ENCODE peak calls at places on chromosomes 1 and 21, in ten cellular contexts. F is H7; E is sciatic nerve; T is dorsolateral prefrontal cortex; Q is RPMI8226; B is Daoy; X is midbrain; O is CD4-positive, alpha-beta T cell; Z is RPMI7951; U is heart right ventricle. R is an unnamed sample.

GRCh38 chr1:152034324-152034653 is 2.5 kb downstream of the S100A11 start:
- DNase-seq in F (no peak), E (no peak), T (no peak), Q (no peak), B (no peak), X (no peak), O (no peak), Z (no peak), U (no peak), R (no peak)

GRCh38 chr1:243216741-243217140 is 38.3 kb downstream of the CEP170 start:
- DNase-seq in F (no peak), E (no peak), T (no peak), Q (no peak), B (no peak), X (no peak), O (no peak), Z (no peak), U (no peak), R (no peak)

GRCh38 chr1:199184180-199184579 is 545.3 kb downstream of the PTPRC start:
- DNase-seq in F (no peak), E (no peak), T (no peak), Q (no peak), B (no peak), X (no peak), O (no peak), Z (no peak), U (no peak), R (no peak)

GRCh38 chr1:211613108-211613947 is 34.4 kb upstream of the SLC30A1 start:
- DNase-seq in F (no peak), E (peak), T (peak), Q (peak), B (peak), X (peak), O (no peak), Z (peak), U (peak), R (peak)

GRCh38 chr1:201377611-201378092 is at the start of gene TNNT2:
- DNase-seq in F (no peak), E (no peak), T (peak), Q (no peak), B (no peak), X (no peak), O (no peak), Z (no peak), U (peak), R (peak)

GRCh38 chr1:174314433-174314832 is 133.3 kb upstream of the GPR52 start:
- DNase-seq in F (no peak), E (no peak), T (no peak), Q (no peak), B (no peak), X (no peak), O (no peak), Z (no peak), U (no peak), R (no peak)

GRCh38 chr1:89311757-89312156 is 39.1 kb upstream of the GBP5 start:
- DNase-seq in F (no peak), E (no peak), T (no peak), Q (no peak), B (peak), X (no peak), O (no peak), Z (peak), U (peak), R (peak)

GRCh38 chr1:206960676-206961386 is 9.4 kb downstream of the FCAMR start:
- DNase-seq in F (no peak), E (no peak), T (no peak), Q (no peak), B (no peak), X (no peak), O (no peak), Z (no peak), U (no peak), R (no peak)

GRCh38 chr1:16367968-16368910 is 1.2 kb downstream of the SZRD1 start:
- DNase-seq in F (peak), E (no peak), T (no peak), Q (peak), B (peak), X (no peak), O (no peak), Z (peak), U (no peak), R (no peak)

GRCh38 chr1:204348722-204349121 is 11.0 kb downstream of the PLEKHA6 start:
- DNase-seq in F (peak), E (peak), T (no peak), Q (no peak), B (peak), X (no peak), O (no peak), Z (peak), U (peak), R (peak)

GRCh38 chr1:113660053-113660452 is 99.2 kb downstream of the PHTF1 start:
- DNase-seq in F (no peak), E (no peak), T (no peak), Q (no peak), B (no peak), X (peak), O (no peak), Z (peak), U (no peak), R (no peak)

GRCh38 chr1:75170006-75170405 is 35.8 kb downstream of the LHX8 start:
- DNase-seq in F (no peak), E (no peak), T (no peak), Q (no peak), B (no peak), X (no peak), O (no peak), Z (no peak), U (no peak), R (no peak)

GRCh38 chr1:44217809-44218410 is 4.6 kb downstream of the DMAP1 start:
- DNase-seq in F (peak), E (peak), T (peak), Q (peak), B (peak), X (peak), O (peak), Z (peak), U (peak), R (peak)

GRCh38 chr1:228463559-228464455 is 23.4 kb upstream of the RNF187 start:
- DNase-seq in F (peak), E (peak), T (no peak), Q (peak), B (peak), X (no peak), O (no peak), Z (peak), U (no peak), R (no peak)

GRCh38 chr1:78619803-78620579 is at the start of gene IFI44L:
- DNase-seq in F (no peak), E (peak), T (no peak), Q (peak), B (peak), X (peak), O (peak), Z (peak), U (peak), R (peak)

GRCh38 chr1:173195596-173196088 is 11.5 kb downstream of the TNFSF4 start:
- DNase-seq in F (no peak), E (no peak), T (no peak), Q (peak), B (no peak), X (no peak), O (no peak), Z (no peak), U (no peak), R (no peak)

GRCh38 chr1:20494609-20495311 is 8.8 kb upstream of the CAMK2N1 start:
- DNase-seq in F (no peak), E (no peak), T (no peak), Q (no peak), B (peak), X (no peak), O (no peak), Z (peak), U (no peak), R (no peak)

GRCh38 chr1:246107516-246108277 is 399.4 kb downstream of the SMYD3 start:
- DNase-seq in F (peak), E (no peak), T (no peak), Q (no peak), B (peak), X (no peak), O (no peak), Z (peak), U (no peak), R (no peak)

GRCh38 chr1:173868266-173869107 is at the start of gene ZBTB37:
- DNase-seq in F (peak), E (peak), T (no peak), Q (peak), B (peak), X (peak), O (peak), Z (no peak), U (peak), R (peak)

GRCh38 chr1:223153177-223154119 is 10.4 kb upstream of the TLR5 start:
- DNase-seq in F (no peak), E (no peak), T (no peak), Q (no peak), B (peak), X (no peak), O (no peak), Z (peak), U (peak), R (peak)

GRCh38 chr1:115114308-115114707 is 25.0 kb upstream of the TSPAN2 start:
- DNase-seq in F (no peak), E (no peak), T (no peak), Q (peak), B (peak), X (no peak), O (no peak), Z (peak), U (no peak), R (no peak)

GRCh38 chr21:36210779-36211659 is 54.4 kb downstream of the DOP1B start:
- DNase-seq in F (no peak), E (no peak), T (no peak), Q (no peak), B (peak), X (no peak), O (no peak), Z (peak), U (no peak), R (no peak)

GRCh38 chr1:207866471-207867135 is 44.3 kb downstream of the CD34 start:
- DNase-seq in F (no peak), E (peak), T (peak), Q (no peak), B (no peak), X (peak), O (no peak), Z (no peak), U (peak), R (peak)

GRCh38 chr1:31572323-31573104 is 3.8 kb upstream of the TINAGL1 start:
- DNase-seq in F (no peak), E (peak), T (no peak), Q (no peak), B (no peak), X (no peak), O (no peak), Z (no peak), U (no peak), R (no peak)